ENCODE peak calls at places on chromosomes 16 and 17, in ten cellular contexts. One of them, this sample, is unnamed. For H3K4me1, the result is how much of the 10 kb centered on the place peaks cover.

GRCh38 chr16:7278636-7279035 is 54.0 kb upstream of the RBFOX1 start:
- DNase-seq in HCT116: no peak
- DNase-seq in body of pancreas: no peak
- DNase-seq in adrenal gland: no peak
- DNase-seq in K562: no peak
- DNase-seq in IMR-90: no peak
- DNase-seq in H1: no peak
- DNase-seq in ovary: no peak
- DNase-seq in tibial nerve: no peak
- DNase-seq in A549: no peak
- DNase-seq in this sample: no peak

GRCh38 chr17:44979426-44980273 is 11.5 kb upstream of the C1QL1 start:
- DNase-seq in K562: no peak
- DNase-seq in H1: no peak
- DNase-seq in HCT116: no peak
- DNase-seq in adrenal gland: no peak
- DNase-seq in body of pancreas: no peak
- DNase-seq in tibial nerve: no peak
- DNase-seq in IMR-90: peak
- DNase-seq in A549: no peak
- DNase-seq in ovary: peak
- DNase-seq in this sample: no peak

GRCh38 chr16:55503726-55504553 is 4.9 kb upstream of the LPCAT2 start:
- DNase-seq in K562: no peak
- DNase-seq in body of pancreas: no peak
- DNase-seq in H1: no peak
- DNase-seq in adrenal gland: no peak
- DNase-seq in IMR-90: no peak
- DNase-seq in HCT116: no peak
- DNase-seq in ovary: no peak
- DNase-seq in A549: no peak
- DNase-seq in tibial nerve: no peak
- DNase-seq in this sample: no peak

GRCh38 chr17:39653662-39654331 is 11.4 kb upstream of the TCAP start:
- DNase-seq in H1: peak
- DNase-seq in A549: peak
- DNase-seq in tibial nerve: peak
- DNase-seq in K562: peak
- DNase-seq in IMR-90: no peak
- DNase-seq in adrenal gland: peak
- DNase-seq in HCT116: no peak
- DNase-seq in ovary: no peak
- DNase-seq in body of pancreas: peak
- DNase-seq in this sample: peak

GRCh38 chr17:62630365-62631085 is 3.1 kb downstream of the MRC2 start:
- DNase-seq in adrenal gland: no peak
- DNase-seq in A549: no peak
- DNase-seq in tibial nerve: no peak
- DNase-seq in body of pancreas: no peak
- DNase-seq in H1: no peak
- DNase-seq in K562: no peak
- DNase-seq in ovary: no peak
- DNase-seq in IMR-90: peak
- DNase-seq in HCT116: no peak
- DNase-seq in this sample: no peak

GRCh38 chr16:4322121-4323035 is 6.5 kb downstream of the GLIS2 start:
- DNase-seq in IMR-90: no peak
- DNase-seq in A549: no peak
- DNase-seq in body of pancreas: peak
- DNase-seq in HCT116: no peak
- DNase-seq in H1: no peak
- DNase-seq in tibial nerve: no peak
- DNase-seq in K562: no peak
- DNase-seq in ovary: no peak
- DNase-seq in adrenal gland: no peak
- DNase-seq in this sample: no peak

GRCh38 chr16:59213952-59214351 is 479.8 kb upstream of the GOT2 start:
- DNase-seq in adrenal gland: no peak
- DNase-seq in H1: no peak
- DNase-seq in tibial nerve: no peak
- DNase-seq in body of pancreas: no peak
- DNase-seq in IMR-90: no peak
- DNase-seq in A549: no peak
- DNase-seq in K562: no peak
- DNase-seq in HCT116: no peak
- DNase-seq in ovary: no peak
- DNase-seq in this sample: no peak

GRCh38 chr17:59829217-59830006 is 63.3 kb downstream of the TUBD1 start:
- DNase-seq in H1: no peak
- DNase-seq in tibial nerve: no peak
- DNase-seq in body of pancreas: no peak
- DNase-seq in HCT116: peak
- DNase-seq in IMR-90: peak
- DNase-seq in ovary: no peak
- DNase-seq in K562: peak
- DNase-seq in adrenal gland: peak
- DNase-seq in A549: peak
- DNase-seq in this sample: no peak

GRCh38 chr16:89065445-89065795 is 28.2 kb upstream of the ACSF3 start:
- DNase-seq in H1: no peak
- DNase-seq in ovary: no peak
- DNase-seq in A549: no peak
- DNase-seq in body of pancreas: no peak
- DNase-seq in K562: no peak
- DNase-seq in HCT116: no peak
- DNase-seq in IMR-90: no peak
- DNase-seq in adrenal gland: no peak
- DNase-seq in tibial nerve: no peak
- DNase-seq in this sample: peak

GRCh38 chr16:89062389-89063345 is 31.0 kb upstream of the ACSF3 start:
- DNase-seq in IMR-90: no peak
- DNase-seq in ovary: no peak
- DNase-seq in adrenal gland: no peak
- DNase-seq in tibial nerve: no peak
- DNase-seq in H1: no peak
- DNase-seq in K562: no peak
- DNase-seq in body of pancreas: no peak
- DNase-seq in HCT116: no peak
- DNase-seq in A549: no peak
- DNase-seq in this sample: peak

GRCh38 chr16:89063768-89064320 is 29.8 kb upstream of the ACSF3 start:
- DNase-seq in HCT116: no peak
- DNase-seq in ovary: no peak
- DNase-seq in adrenal gland: no peak
- DNase-seq in H1: no peak
- DNase-seq in body of pancreas: no peak
- DNase-seq in IMR-90: no peak
- DNase-seq in tibial nerve: no peak
- DNase-seq in K562: no peak
- DNase-seq in A549: no peak
- DNase-seq in this sample: peak

GRCh38 chr16:89066746-89067145 is 26.9 kb upstream of the ACSF3 start:
- DNase-seq in IMR-90: no peak
- DNase-seq in HCT116: no peak
- DNase-seq in K562: no peak
- DNase-seq in tibial nerve: no peak
- DNase-seq in ovary: no peak
- DNase-seq in H1: no peak
- DNase-seq in body of pancreas: no peak
- DNase-seq in A549: no peak
- DNase-seq in adrenal gland: no peak
- DNase-seq in this sample: no peak

DNA sequence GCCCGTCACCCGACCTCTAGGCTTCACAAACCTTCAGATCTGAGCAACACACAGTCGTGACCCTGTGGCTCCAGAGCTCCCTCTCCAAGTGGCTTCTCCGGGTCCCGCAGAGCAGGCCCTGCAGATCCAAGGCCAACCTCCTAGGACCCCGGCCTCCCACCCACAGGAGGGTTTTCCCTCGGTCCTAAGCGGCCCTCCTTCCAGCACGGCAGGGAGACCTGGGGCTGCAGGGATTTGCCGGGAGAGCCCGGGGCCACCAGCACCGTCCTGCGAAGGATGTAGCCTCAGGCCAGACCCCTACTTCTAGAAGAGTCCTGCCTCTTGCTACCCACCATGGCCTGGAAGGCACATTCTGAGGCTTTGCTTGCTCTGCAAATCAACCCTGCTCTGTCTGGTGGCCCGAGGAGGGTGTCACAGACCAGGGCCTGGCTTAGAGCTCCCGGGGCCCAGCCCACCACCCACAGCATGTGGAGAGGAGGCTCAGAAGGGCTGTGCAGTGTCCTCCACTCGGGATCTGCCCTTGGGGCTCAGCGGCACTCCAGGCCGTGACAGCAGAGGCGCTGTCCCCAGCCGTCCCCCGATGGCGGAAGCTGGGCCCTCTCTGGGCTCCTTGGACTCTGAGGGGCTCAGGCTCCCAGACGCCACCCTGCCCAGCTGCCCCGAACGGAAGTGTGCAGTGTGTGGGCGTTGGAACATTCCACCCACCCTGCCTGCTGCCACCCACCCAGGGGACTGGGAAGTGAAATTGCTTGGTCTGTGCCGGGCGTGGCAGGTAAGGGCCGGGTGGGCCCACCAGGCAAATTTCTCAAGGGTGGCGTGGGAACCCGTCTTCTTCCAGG is 28.8 kb upstream of the ACSF3 start:
- DNase-seq in ovary: no peak
- DNase-seq in body of pancreas: no peak
- DNase-seq in tibial nerve: no peak
- DNase-seq in A549: no peak
- DNase-seq in H1: no peak
- DNase-seq in IMR-90: no peak
- DNase-seq in adrenal gland: no peak
- DNase-seq in K562: no peak
- DNase-seq in HCT116: no peak
- DNase-seq in this sample: peak
- H3K4me1 ChIP-seq in ovary: under half
- H3K4me1 ChIP-seq in body of pancreas: under half
- H3K4me1 ChIP-seq in tibial nerve: under half
- H3K4me1 ChIP-seq in A549: under half
- H3K4me1 ChIP-seq in H1: under half
- H3K4me1 ChIP-seq in IMR-90: under half
- H3K4me1 ChIP-seq in adrenal gland: under half
- H3K4me1 ChIP-seq in K562: under half
- H3K4me1 ChIP-seq in HCT116: under half
- H3K4me1 ChIP-seq in this sample: under half

DNA sequence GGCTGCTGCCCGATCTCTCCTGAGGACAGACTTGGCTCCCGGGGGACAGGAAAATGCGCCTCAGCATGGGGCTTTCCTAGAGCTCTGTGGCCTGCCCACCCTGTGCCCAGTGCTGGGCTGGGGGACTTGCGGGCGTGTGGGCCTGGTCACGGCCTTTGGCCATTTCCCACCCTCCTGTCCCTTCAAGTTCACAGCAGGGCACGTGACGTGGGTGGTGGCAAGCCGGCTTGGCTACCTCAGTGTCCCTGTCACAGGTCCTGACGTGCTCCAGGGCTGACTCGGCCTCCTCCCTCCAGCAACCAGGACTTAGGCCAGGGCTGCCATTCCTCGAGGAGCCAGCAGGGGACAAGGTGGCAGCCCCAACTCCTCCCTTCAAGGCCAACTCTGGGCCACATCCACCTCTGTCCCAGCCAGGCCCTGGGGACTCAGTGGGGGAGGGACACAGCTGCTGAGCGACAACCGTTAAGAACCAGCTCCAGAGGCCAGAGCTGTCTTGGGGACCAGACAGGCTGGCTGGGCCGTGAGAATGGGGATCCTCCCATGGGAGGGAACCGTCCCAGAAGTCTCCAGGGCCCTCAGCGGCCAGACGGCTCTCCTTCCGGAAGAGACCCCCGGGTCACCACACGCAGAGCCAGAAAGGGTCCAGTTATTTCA is 981 bp upstream of the UNC13D start:
- DNase-seq in K562: peak
- DNase-seq in tibial nerve: peak
- DNase-seq in A549: peak
- DNase-seq in ovary: no peak
- DNase-seq in adrenal gland: peak
- DNase-seq in HCT116: peak
- DNase-seq in body of pancreas: peak
- DNase-seq in IMR-90: peak
- DNase-seq in H1: peak
- DNase-seq in this sample: peak
- TF ChIP-seq POLR2A in K562: peak
- TF ChIP-seq POLR2A in tibial nerve: no peak
- TF ChIP-seq POLR2A in A549: no peak
- TF ChIP-seq POLR2A in ovary: no peak
- TF ChIP-seq POLR2A in adrenal gland: peak
- TF ChIP-seq POLR2A in HCT116: no peak
- TF ChIP-seq POLR2A in body of pancreas: peak
- TF ChIP-seq POLR2A in IMR-90: no peak
- TF ChIP-seq POLR2A in H1: no peak
- TF ChIP-seq POLR2A in this sample: no peak

GRCh38 chr16:89316701-89317100 is 99.2 kb downstream of the ZNF778 start:
- DNase-seq in body of pancreas: no peak
- DNase-seq in IMR-90: no peak
- DNase-seq in H1: no peak
- DNase-seq in tibial nerve: no peak
- DNase-seq in A549: no peak
- DNase-seq in ovary: no peak
- DNase-seq in HCT116: no peak
- DNase-seq in adrenal gland: no peak
- DNase-seq in K562: no peak
- DNase-seq in this sample: no peak
- H3K4me1 ChIP-seq in body of pancreas: half or more
- H3K4me1 ChIP-seq in IMR-90: half or more
- H3K4me1 ChIP-seq in H1: under half
- H3K4me1 ChIP-seq in tibial nerve: half or more
- H3K4me1 ChIP-seq in A549: half or more
- H3K4me1 ChIP-seq in ovary: under half
- H3K4me1 ChIP-seq in HCT116: half or more
- H3K4me1 ChIP-seq in adrenal gland: half or more
- H3K4me1 ChIP-seq in K562: half or more
- H3K4me1 ChIP-seq in this sample: half or more

DNA sequence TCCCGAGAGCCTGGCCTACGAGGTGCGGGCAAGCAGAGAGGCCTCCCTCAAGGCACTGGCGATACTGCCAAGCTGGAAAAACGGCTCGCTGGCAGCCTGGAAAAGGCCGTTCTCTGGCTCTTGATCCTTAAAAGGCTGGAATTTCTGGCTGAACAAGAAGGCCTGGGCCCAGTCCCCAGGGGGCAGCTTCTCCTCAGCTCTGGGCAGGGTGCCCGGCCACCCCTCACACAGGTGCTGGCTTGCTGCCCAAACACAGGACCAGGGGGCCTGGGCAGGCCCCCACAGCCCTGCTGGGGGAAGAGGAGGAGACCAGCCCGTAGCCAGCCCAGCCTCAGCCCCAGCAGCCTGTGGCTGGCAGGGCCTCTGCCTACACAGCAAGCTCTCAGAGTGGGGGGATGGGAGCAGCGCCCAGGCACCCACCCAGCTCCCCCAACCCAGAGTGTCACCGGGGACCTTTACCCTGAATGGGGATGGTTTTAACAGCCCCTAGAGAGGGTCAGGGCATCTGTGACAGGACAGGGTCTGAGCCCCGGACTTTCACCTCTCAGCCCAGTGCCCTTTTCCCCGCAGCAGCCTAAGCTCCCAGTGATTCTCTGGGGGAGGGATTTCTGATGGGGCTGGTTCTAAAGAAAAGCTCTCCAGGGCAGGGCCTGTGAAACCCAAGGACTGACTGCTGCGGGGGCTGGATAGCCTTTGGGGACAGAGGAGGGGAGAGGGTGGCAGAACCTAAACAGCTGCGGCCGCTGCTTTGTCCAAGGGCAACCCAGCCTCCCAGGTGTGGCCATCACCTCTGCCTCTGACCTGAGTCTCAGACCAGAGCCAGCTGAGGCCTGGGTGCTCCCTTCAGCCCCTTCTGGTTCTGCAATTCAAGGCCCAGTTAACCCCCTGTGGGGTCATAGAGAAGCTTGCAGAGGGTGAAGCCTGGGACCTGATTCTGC is 38.6 kb upstream of the TOB1 start:
- DNase-seq in body of pancreas: peak
- DNase-seq in A549: no peak
- DNase-seq in ovary: peak
- DNase-seq in adrenal gland: no peak
- DNase-seq in HCT116: no peak
- DNase-seq in IMR-90: no peak
- DNase-seq in K562: no peak
- DNase-seq in tibial nerve: peak
- DNase-seq in H1: peak
- DNase-seq in this sample: peak
- TF ChIP-seq POLR2A in body of pancreas: peak
- TF ChIP-seq POLR2A in A549: no peak
- TF ChIP-seq POLR2A in ovary: no peak
- TF ChIP-seq POLR2A in adrenal gland: no peak
- TF ChIP-seq POLR2A in HCT116: no peak
- TF ChIP-seq POLR2A in IMR-90: no peak
- TF ChIP-seq POLR2A in K562: no peak
- TF ChIP-seq POLR2A in tibial nerve: no peak
- TF ChIP-seq POLR2A in H1: no peak
- TF ChIP-seq POLR2A in this sample: no peak

This sample was measured in Peyer's patch.